ENCODE peak calls at places on chromosomes 16 and 17, in five cellular contexts. I, J, X, L and A are unnamed samples. For H3K4me1 and H3K36me3, the result is how much of the 10 kb centered on the place peaks cover.

GRCh38 chr17:28041844-28042656 is 427 bp upstream of the NLK start:
- DNase-seq in J (no peak), X (peak), L (no peak), I (no peak), A (no peak)

GRCh38 chr17:6547336-6547735 is 9.0 kb downstream of the PITPNM3 start:
- DNase-seq in X (no peak), J (no peak), I (no peak), L (no peak), A (no peak)

GRCh38 chr17:75571197-75571884 is 16.3 kb upstream of the MYO15B start:
- DNase-seq in X (no peak), J (no peak), I (peak), L (peak), A (peak)

GRCh38 chr17:74282587-74283370 is 8.7 kb downstream of the DNAI2 start:
- DNase-seq in J (no peak), X (peak), L (no peak), I (no peak), A (no peak)

GRCh38 chr16:60204221-60204620 is 1470.1 kb upstream of the GOT2 start:
- DNase-seq in J (no peak), X (peak), I (no peak), L (no peak), A (no peak)

GRCh38 chr17:50686494-50687199 is 21.1 kb downstream of the ANKRD40 start:
- DNase-seq in L (peak), J (peak), I (peak), X (peak), A (peak)

GRCh38 chr17:36652716-36653115 is 51.3 kb downstream of the MRM1 start:
- DNase-seq in I (no peak), L (no peak), J (no peak), X (no peak), A (no peak)

GRCh38 chr17:36525888-36526287 is 8.8 kb downstream of the MYO19 start:
- DNase-seq in X (no peak), I (no peak), J (no peak), L (no peak), A (peak)

GRCh38 chr16:17591655-17592405 is 121.1 kb upstream of the XYLT1 start:
- DNase-seq in L (no peak), I (no peak), X (no peak), J (no peak), A (no peak)

GRCh38 chr17:54435966-54436365 is 464.7 kb upstream of the TOM1L1 start:
- DNase-seq in I (no peak), X (no peak), J (no peak), L (no peak), A (no peak)

GRCh38 chr16:66605177-66605999 is 884 bp downstream of the CMTM3 start:
- DNase-seq in L (peak), X (peak), I (peak), J (peak), A (peak)

GRCh38 chr16:11349599-11350276 is 4.5 kb downstream of the RMI2 start:
- DNase-seq in I (peak), X (peak), L (peak), J (peak), A (peak)

GRCh38 chr16:22016927-22017326 is 9.0 kb downstream of the MOSMO start:
- DNase-seq in X (no peak), J (no peak), I (no peak), L (no peak), A (no peak)

GRCh38 chr17:80063815-80064585 is 27.6 kb downstream of the CCDC40 start:
- DNase-seq in X (peak), J (peak), I (peak), L (peak), A (peak)

GRCh38 chr17:5526821-5527598 is 40.6 kb downstream of the MIS12 start:
- DNase-seq in X (peak), J (no peak), L (no peak), I (peak), A (no peak)

GRCh38 chr16:79367822-79368221 is 232.7 kb downstream of the MAF start:
- DNase-seq in I (no peak), J (no peak), L (no peak), X (no peak), A (no peak)

GRCh38 chr16:4316103-4316731 is 350 bp downstream of the GLIS2 start:
- DNase-seq in J (peak), I (peak), X (no peak), L (peak), A (no peak)

GRCh38 chr17:79907855-79908254 is 68.6 kb upstream of the CBX4 start:
- DNase-seq in X (no peak), L (no peak), I (peak), J (peak), A (no peak)

GRCh38 chr16:28205117-28205899 is 6.5 kb downstream of the XPO6 start:
- DNase-seq in X (no peak), L (no peak), I (no peak), J (no peak), A (no peak)

GRCh38 chr17:35559495-35559894 is 1.1 kb downstream of the SLFN14 start:
- DNase-seq in J (no peak), X (no peak), I (no peak), L (no peak), A (no peak)

GRCh38 chr17:64783556-64784352 is 121.6 kb upstream of the SMURF2 start:
- DNase-seq in X (no peak), I (no peak), J (no peak), L (peak), A (no peak)

GRCh38 chr17:4908711-4909496 is 6.0 kb upstream of the CHRNE start:
- DNase-seq in X (peak), J (peak), I (peak), L (peak), A (peak)

GRCh38 chr17:35988164-35988563 is 1.6 kb upstream of the CCL14 start:
- DNase-seq in J (no peak), X (no peak), I (no peak), L (no peak), A (no peak)

DNA sequence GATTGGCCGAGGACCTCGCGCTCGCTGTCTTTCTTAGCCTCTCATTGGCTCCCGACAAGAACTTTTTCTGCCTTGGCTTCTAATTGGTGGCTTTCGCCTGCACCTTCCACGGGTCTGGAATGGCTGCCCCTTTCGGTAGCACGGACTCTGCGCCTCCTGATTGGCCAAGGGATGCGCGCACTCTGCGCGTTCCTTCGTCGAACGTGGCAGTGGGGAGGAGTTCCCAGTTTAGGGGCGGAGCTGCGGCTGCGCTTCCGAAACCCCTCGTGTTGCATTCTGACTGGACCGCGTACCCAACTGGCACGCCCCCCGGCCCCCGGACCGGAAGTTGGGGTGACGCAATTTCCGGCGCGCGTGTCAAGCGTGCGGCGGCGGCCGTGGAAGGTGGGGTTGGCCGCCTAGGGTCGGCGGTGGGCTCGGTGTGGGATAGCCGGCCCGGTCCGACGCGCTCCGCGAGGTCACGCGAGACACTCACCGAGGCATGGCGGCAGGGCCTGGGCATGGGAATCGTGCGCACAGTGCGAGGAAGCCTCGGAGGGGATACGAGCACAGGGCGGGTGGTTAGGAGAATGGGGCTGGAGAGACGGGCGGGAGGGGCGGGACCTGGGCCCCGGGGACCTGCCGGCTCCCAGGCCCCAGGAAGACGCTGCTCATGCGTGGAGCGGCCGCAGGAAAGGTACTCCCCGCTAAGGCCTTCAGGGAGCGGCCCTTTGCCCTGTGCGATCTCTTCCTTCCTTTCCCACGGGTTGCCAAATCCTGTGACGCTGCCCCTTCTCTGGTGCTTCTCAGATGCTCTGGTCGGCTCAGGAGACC is 627 bp upstream of the P4HB start:
- DNase-seq in I (peak), L (peak), J (peak), X (peak), A (peak)
- H3K4me1 ChIP-seq in I (under half), L (half or more), J (under half), X (under half), A (under half)

DNA sequence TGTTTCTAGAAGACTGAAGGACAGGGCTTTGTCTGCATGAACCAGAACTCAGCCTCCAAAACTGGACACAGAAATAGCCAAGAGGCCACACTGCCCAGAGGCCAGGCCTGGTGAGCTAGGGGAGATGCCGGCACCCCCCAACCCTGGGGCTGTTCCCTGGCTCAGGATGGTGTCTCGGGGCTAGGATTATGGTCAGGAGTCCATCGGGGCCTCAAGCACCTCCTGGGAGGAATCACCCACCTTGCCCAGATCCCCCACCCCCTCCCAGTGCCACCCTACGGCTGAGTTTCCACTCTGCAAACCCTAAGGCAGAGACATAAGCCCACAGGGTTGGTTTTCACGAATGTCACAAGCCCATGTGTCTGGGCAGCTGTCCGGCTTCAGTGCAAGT is 37.2 kb downstream of the SLC7A5 start:
- DNase-seq in L (no peak), J (no peak), X (no peak), I (no peak), A (no peak)
- H3K36me3 ChIP-seq in L (under half), J (under half), X (under half), I (under half), A (under half)

GRCh38 chr17:9843152-9844010 is 17.7 kb downstream of the GLP2R start:
- DNase-seq in I (no peak), X (no peak), J (no peak), L (no peak), A (no peak)
- H3K27ac ChIP-seq in I (no peak), X (no peak), J (peak), L (no peak), A (no peak)

GRCh38 chr16:81447383-81448101 is 2.9 kb downstream of the CMIP start:
- DNase-seq in J (no peak), X (peak), I (no peak), L (peak), A (no peak)

GRCh38 chr16:81449899-81450608 is 5.4 kb downstream of the CMIP start:
- DNase-seq in X (no peak), J (no peak), I (no peak), L (no peak), A (no peak)

GRCh38 chr16:81449241-81449640 is 4.6 kb downstream of the CMIP start:
- DNase-seq in I (no peak), J (no peak), L (no peak), X (no peak), A (no peak)

GRCh38 chr16:81446318-81447275 is 2.0 kb downstream of the CMIP start:
- DNase-seq in L (no peak), I (no peak), J (no peak), X (peak), A (no peak)

DNA sequence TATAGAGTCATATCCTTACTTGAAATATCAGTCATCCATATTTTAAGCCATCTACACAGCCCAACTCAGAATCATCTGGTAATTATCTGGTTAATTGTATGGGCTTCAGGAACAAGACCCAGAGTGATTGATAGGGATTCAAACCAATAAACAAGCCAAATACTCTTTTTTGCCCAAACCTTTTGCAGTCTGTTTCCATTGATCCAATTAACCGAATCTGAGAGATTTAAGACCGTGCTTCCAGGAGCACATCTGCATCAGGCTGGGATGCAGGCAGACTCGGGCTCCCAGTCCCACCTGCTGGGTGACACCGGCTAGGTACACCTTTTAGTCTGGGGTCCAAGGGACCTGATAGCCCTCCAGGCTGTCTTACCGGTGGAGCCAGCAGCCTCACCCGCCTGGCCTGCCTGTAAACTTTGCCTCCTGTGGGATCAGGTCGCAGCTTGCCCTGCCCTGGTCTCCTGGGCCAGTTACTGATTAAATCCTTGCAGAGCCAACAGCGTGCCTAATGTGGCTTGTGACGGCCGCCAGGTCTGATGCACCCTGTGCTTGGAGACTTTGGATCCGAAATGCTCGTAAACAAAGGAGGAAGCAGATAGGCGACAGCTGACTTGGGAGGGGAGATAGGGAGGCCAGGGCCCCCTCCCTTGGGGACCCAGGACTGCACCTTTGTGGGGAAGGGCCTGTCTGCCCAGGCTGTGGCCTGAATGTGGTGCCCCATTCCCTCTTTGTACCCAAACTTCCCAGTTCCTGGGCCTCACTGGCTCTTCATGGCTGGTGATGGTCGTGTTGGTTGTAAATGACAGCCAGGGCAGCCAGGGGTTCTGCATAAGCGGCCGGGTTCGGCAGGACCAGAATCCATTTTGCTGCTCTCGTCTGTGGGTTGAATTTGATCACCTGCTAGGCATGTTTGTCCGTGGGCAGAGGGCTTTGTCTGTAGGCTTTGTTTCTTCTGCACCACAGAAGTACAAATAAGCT is 3.8 kb downstream of the CMIP start:
- DNase-seq in L (peak), X (no peak), I (no peak), J (no peak), A (no peak)
- H3K4me1 ChIP-seq in L (half or more), X (under half), I (under half), J (under half), A (under half)

GRCh38 chr17:81696218-81696941 is 6.8 kb upstream of the MRPL12 start:
- DNase-seq in L (no peak), I (no peak), J (no peak), X (no peak), A (no peak)

GRCh38 chr17:81700353-81701287 is 2.5 kb upstream of the MRPL12 start:
- DNase-seq in X (no peak), L (no peak), I (no peak), J (no peak), A (no peak)

GRCh38 chr17:81695801-81696200 is 7.4 kb upstream of the MRPL12 start:
- DNase-seq in L (no peak), X (no peak), J (no peak), I (no peak), A (no peak)

GRCh38 chr17:81694810-81695209 is 8.4 kb upstream of the MRPL12 start:
- DNase-seq in X (no peak), L (no peak), I (no peak), J (no peak), A (no peak)

DNA sequence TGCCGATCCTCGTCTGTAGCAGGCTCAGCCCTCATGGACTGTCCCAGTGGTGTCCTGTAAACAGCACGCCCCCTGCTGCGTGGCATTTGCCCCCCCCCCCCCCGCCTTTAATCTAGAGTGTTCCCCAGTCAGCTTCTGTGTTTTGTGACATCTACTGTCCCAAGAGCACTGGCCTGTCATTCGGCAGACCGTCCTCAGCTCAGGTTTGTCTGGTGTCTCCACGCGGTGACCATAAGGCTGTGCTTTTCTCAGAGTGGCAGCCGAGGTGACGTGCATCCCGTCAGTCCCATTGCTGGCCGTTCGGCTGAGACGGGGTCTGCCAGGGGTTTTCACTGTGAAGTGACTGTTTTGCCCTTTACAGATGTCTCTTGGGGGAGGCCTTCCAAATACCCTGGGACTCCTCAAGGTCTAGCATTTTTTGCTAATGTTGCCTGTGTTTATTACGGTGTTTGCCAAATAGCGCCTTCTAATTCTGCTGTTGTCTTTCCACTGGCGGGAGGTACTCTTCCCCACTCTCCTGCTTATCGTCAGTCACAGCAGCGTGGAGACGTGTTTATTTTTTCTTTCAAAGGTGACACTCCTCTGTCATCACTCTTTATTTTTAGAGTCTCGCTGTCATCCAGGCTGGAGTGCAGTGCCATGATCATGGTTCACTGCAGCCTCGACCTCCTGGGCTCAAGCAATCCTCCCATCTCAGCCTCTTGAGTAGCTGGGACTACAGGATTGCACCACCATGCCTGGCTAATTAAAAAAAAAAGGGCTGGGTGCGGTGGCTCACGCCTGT is 5.7 kb upstream of the MRPL12 start:
- DNase-seq in L (no peak), J (no peak), X (no peak), I (no peak), A (no peak)
- H3K36me3 ChIP-seq in L (under half), J (under half), X (under half), I (under half), A (under half)

GRCh38 chr17:2710075-2710803 is 1.3 kb downstream of the CLUH start:
- DNase-seq in I (no peak), X (no peak), J (no peak), L (peak), A (no peak)
- H3K27ac ChIP-seq in I (no peak), X (no peak), J (peak), L (peak), A (peak)

DNA sequence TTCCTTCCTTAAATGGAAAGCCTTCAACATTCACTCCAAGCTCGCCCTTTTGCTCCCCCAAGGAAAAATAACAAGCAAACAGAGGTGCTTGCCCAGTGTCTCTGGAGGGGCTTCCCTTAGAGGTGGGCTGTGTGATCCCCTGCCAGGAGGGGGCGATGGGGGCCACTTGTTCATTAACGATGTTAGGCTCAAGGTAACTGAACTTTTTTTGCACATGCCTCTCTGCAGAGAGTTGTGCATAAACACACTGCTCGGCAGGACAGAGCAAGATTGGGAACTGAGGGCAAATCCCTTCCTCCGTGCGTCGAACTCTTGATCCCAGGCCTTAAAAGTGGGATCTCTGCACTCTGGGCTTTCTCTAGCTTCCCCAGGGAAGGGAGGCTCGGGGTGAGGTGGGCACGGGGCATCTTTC is 15.5 kb upstream of the NAGLU start:
- DNase-seq in X (no peak), J (peak), L (no peak), I (no peak), A (no peak)
- H3K4me1 ChIP-seq in X (half or more), J (half or more), L (half or more), I (under half), A (half or more)

GRCh38 chr17:17813725-17814095 is 23.1 kb downstream of the SREBF1 start:
- DNase-seq in L (no peak), I (no peak), J (no peak), X (no peak), A (no peak)
- H3K36me3 ChIP-seq in L (under half), I (under half), J (under half), X (under half), A (under half)

GRCh38 chr17:63658366-63658765 is 36.1 kb downstream of the MAP3K3 start:
- DNase-seq in I (peak), J (no peak), X (peak), L (no peak), A (no peak)
- H3K27ac ChIP-seq in I (peak), J (no peak), X (no peak), L (no peak), A (no peak)

DNA sequence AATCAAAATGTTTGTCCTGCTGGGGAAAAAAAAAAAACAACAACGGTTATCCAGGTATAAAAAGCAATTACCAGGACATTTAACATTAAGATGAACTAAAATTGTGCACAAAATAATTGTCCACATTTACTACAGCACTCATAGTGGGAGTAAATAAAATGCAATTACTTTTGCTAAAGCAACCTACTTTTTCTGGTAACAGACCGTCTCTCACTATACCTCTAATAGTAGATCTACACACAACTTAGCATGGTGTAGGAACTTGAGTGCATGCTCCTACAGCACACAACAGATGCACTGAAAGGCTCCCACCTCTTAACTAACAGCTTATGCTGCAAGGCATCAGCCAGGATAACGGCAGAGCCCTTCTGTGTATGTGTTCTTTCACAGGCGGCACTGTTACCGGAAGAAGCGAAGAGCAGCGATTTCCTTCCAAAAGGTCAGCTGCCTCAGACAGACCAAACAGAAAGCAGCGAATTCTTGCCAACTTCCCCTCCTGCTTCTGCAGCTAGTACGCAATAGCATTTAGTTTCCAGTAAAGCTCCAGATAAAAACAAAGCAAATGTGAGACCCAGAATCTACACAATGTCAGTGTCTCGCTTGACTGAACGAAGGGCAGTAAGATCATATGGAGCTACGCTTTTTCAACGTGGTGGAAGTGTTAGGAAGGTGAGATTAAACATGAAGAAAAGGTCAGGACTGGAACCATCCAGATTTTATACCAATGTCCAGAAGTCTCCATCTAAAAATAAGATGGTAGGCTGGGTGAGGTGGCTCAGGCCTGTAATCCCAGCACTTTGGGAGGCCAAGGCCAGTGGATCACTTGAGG is 27.6 kb downstream of the STAT5B start:
- DNase-seq in L (peak), X (peak), I (peak), J (peak), A (peak)
- H3K4me1 ChIP-seq in L (under half), X (under half), I (under half), J (under half), A (under half)